ENCODE peak calls at places on chromosomes 4 and X, in four cellular contexts. H, E, B and Q are unnamed samples.

GRCh38 chr4:83852085-83852451 is 316.2 kb downstream of the GPAT3 start:
- DNase-seq in H (no peak), E (no peak), B (no peak), Q (no peak)

GRCh38 chrX:38375888-38376287 is 23.5 kb downstream of the OTC start:
- DNase-seq in H (no peak), E (no peak), B (no peak), Q (no peak)

GRCh38 chr4:19694829-19695228 is 556.9 kb upstream of the SLIT2 start:
- DNase-seq in H (no peak), E (no peak), B (no peak), Q (no peak)

GRCh38 chr4:182042945-182043344 is 200.3 kb upstream of the TENM3 start:
- DNase-seq in H (no peak), E (no peak), B (no peak), Q (no peak)

GRCh38 chr4:186624951-186625350 is 69.6 kb upstream of the MTNR1A start:
- DNase-seq in H (no peak), E (no peak), B (no peak), Q (no peak)

GRCh38 chr4:79042079-79042674 is 102.9 kb upstream of the PAQR3 start:
- DNase-seq in H (no peak), E (no peak), B (no peak), Q (no peak)

GRCh38 chr4:169079942-169080827 is 70.1 kb upstream of the CBR4 start:
- DNase-seq in H (no peak), E (no peak), B (no peak), Q (no peak)

GRCh38 chr4:173860079-173860478 is 330.1 kb upstream of the HAND2 start:
- DNase-seq in H (no peak), E (no peak), B (no peak), Q (no peak)

GRCh38 chr4:4860803-4861591 is 1.5 kb downstream of the MSX1 start:
- DNase-seq in H (no peak), E (no peak), B (no peak), Q (no peak)

GRCh38 chrX:10611441-10612090 is 8.8 kb downstream of the MID1 start:
- DNase-seq in H (no peak), E (no peak), B (no peak), Q (no peak)

GRCh38 chr4:145546556-145546955 is 64.9 kb downstream of the SMAD1 start:
- DNase-seq in H (no peak), E (no peak), B (no peak), Q (no peak)

GRCh38 chr4:159227378-159227777 is 124.5 kb downstream of the RAPGEF2 start:
- DNase-seq in H (no peak), E (no peak), B (no peak), Q (no peak)

GRCh38 chr4:119663160-119663788 is 34.7 kb upstream of the PDE5A start:
- DNase-seq in H (no peak), E (no peak), B (no peak), Q (no peak)

GRCh38 chr4:168374772-168375523 is 56.4 kb upstream of the DDX60 start:
- DNase-seq in H (no peak), E (no peak), B (no peak), Q (no peak)

GRCh38 chrX:10457092-10457491 is 163.3 kb downstream of the MID1 start:
- DNase-seq in H (no peak), E (no peak), B (no peak), Q (no peak)

GRCh38 chr4:13007802-13008201 is 476.3 kb downstream of the RAB28 start:
- DNase-seq in H (no peak), E (no peak), B (no peak), Q (no peak)

GRCh38 chrX:69146739-69147138 is 18.5 kb downstream of the PJA1 start:
- DNase-seq in H (no peak), E (no peak), B (no peak), Q (no peak)

GRCh38 chr4:102640669-102641068 is 120.1 kb downstream of the MANBA start:
- DNase-seq in H (no peak), E (no peak), B (no peak), Q (no peak)

GRCh38 chr4:44760142-44760898 is 34.0 kb upstream of the GNPDA2 start:
- DNase-seq in H (no peak), E (no peak), B (no peak), Q (no peak)

GRCh38 chr4:126776361-126776760 is 856.4 kb upstream of the INTU start:
- DNase-seq in H (no peak), E (no peak), B (no peak), Q (no peak)

GRCh38 chrX:151870603-151871002 is 42.1 kb upstream of the MAGEA4 start:
- DNase-seq in H (no peak), E (no peak), B (no peak), Q (no peak)

GRCh38 chr4:23022032-23022431 is 329.3 kb downstream of the GBA3 start:
- DNase-seq in H (no peak), E (no peak), B (no peak), Q (no peak)

GRCh38 chr4:44522761-44523445 is 74.3 kb upstream of the KCTD8 start:
- DNase-seq in H (no peak), E (no peak), B (no peak), Q (no peak)

GRCh38 chr4:79865253-79865652 is 207.8 kb downstream of the ANTXR2 start:
- DNase-seq in H (no peak), E (no peak), B (no peak), Q (no peak)

GRCh38 chr4:69829678-69830077 is 30.3 kb downstream of the SULT1E1 start:
- DNase-seq in H (no peak), E (no peak), B (no peak), Q (no peak)

GRCh38 chr4:83644677-83645639 is 109.0 kb downstream of the GPAT3 start:
- DNase-seq in H (no peak), E (no peak), B (no peak), Q (no peak)

GRCh38 chr4:124940387-124940786 is 227.9 kb upstream of the ANKRD50 start:
- DNase-seq in H (no peak), E (no peak), B (no peak), Q (no peak)

GRCh38 chrX:70426286-70427278 is 3.5 kb downstream of the GDPD2 start:
- DNase-seq in H (no peak), E (no peak), B (no peak), Q (no peak)

GRCh38 chr4:73653695-73654106 is 33.5 kb upstream of the RASSF6 start:
- DNase-seq in H (no peak), E (no peak), B (no peak), Q (no peak)

GRCh38 chr4:8319061-8319460 is 49.5 kb downstream of the HTRA3 start:
- DNase-seq in H (no peak), E (no peak), B (peak; percentile 7), Q (no peak)

GRCh38 chr4:156894234-156894633 is 77.4 kb downstream of the PDGFC start:
- DNase-seq in H (no peak), E (no peak), B (no peak), Q (no peak)

GRCh38 chrX:26050099-26050498 is 88.0 kb upstream of the MAGEB18 start:
- DNase-seq in H (no peak), E (no peak), B (no peak), Q (no peak)

GRCh38 chr4:149638073-149638472 is 177.6 kb downstream of the IQCM start:
- DNase-seq in H (no peak), E (no peak), B (no peak), Q (no peak)

GRCh38 chr4:98908182-98908581 is 20.8 kb downstream of the EIF4E start:
- DNase-seq in H (no peak), E (no peak), B (no peak), Q (no peak)
- H3K4me1 ChIP-seq in H (peaks cover 24% of the 10 kb centered on the region), E (peaks cover 6% of the 10 kb centered on the region), B (no peaks in the 10 kb centered on the region), Q (peaks cover 41% of the 10 kb centered on the region)

GRCh38 chr4:1863297-1864033 is 7.5 kb upstream of the LETM1 start:
- DNase-seq in H (no peak), E (no peak), B (no peak), Q (no peak)
- H3K27ac ChIP-seq in H (no peak overlapping the region), E (no peak overlapping the region), B (no peak overlapping the region), Q (no peak overlapping the region)

DNA sequence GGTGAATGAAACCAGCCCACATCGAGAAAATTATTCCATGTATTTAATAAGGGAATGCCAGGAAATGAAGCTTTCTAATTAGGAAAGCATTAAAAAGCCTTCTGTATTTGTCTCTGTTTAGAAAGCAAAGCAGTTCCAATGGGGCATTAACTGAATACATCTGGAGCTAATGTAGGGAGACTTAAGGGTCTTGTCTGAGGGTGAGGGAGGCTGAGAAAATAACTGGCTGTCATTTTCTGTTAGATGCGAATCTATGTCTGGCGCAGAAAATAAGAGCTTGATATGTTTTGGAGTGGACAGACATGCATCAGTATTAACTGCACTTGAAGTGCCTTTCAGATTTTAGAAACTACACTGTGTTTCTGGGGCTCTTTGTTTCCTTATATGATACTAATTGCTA is 111.3 kb downstream of the KLHL8 start:
- DNase-seq in H (no peak), E (no peak), B (no peak), Q (no peak)
- H3K4me1 ChIP-seq in H (peaks cover 7% of the 10 kb centered on the region), E (peaks cover 3% of the 10 kb centered on the region), B (peaks cover 5% of the 10 kb centered on the region), Q (peaks cover 30% of the 10 kb centered on the region)

GRCh38 chr4:1300466-1301455 is 11.1 kb downstream of the MAEA start:
- DNase-seq in H (peak; percentile 72), E (peak; percentile 27), B (peak; percentile 43), Q (no peak)
- H3K27ac ChIP-seq in H (no peak overlapping the region), E (peak overlapping the region; percentile 56), B (peak overlapping the region; percentile 13), Q (peak overlapping the region; percentile 38)

GRCh38 chr4:6347511-6348045 is 77.9 kb downstream of the WFS1 start:
- DNase-seq in H (no peak), E (no peak), B (no peak), Q (no peak)
- H3K4me1 ChIP-seq in H (no peaks in the 10 kb centered on the region), E (no peaks in the 10 kb centered on the region), B (no peaks in the 10 kb centered on the region), Q (no peaks in the 10 kb centered on the region)

GRCh38 chr4:123248260-123248659 is 148.3 kb upstream of the SPRY1 start:
- DNase-seq in H (no peak), E (no peak), B (no peak), Q (no peak)
- H3K27ac ChIP-seq in H (no peak overlapping the region), E (no peak overlapping the region), B (no peak overlapping the region), Q (peak overlapping the region; percentile 75)

GRCh38 chr4:38145033-38145673 is 185.0 kb downstream of the PTTG2 start:
- DNase-seq in H (no peak), E (no peak), B (no peak), Q (peak; percentile 22)

GRCh38 chr4:38146383-38146782 is 186.2 kb downstream of the PTTG2 start:
- DNase-seq in H (no peak), E (no peak), B (no peak), Q (no peak)

GRCh38 chr4:38145741-38146140 is 185.5 kb downstream of the PTTG2 start:
- DNase-seq in H (no peak), E (no peak), B (no peak), Q (no peak)

GRCh38 chr4:38141808-38142500 is 181.8 kb downstream of the PTTG2 start:
- DNase-seq in H (no peak), E (no peak), B (no peak), Q (no peak)

GRCh38 chr4:38144029-38144428 is 183.8 kb downstream of the PTTG2 start:
- DNase-seq in H (no peak), E (no peak), B (no peak), Q (no peak)
- H3K4me1 ChIP-seq in H (no peaks in the 10 kb centered on the region), E (peaks cover 5% of the 10 kb centered on the region), B (no peaks in the 10 kb centered on the region), Q (peaks cover 8% of the 10 kb centered on the region)

GRCh38 chr4:137524642-137525384 is 7.5 kb downstream of the PCDH18 start:
- DNase-seq in H (no peak), E (no peak), B (no peak), Q (no peak)

GRCh38 chr4:137529432-137529831 is 2.9 kb downstream of the PCDH18 start:
- DNase-seq in H (no peak), E (no peak), B (no peak), Q (no peak)

GRCh38 chr4:137530176-137530575 is 2.1 kb downstream of the PCDH18 start:
- DNase-seq in H (no peak), E (no peak), B (no peak), Q (no peak)

GRCh38 chr4:137523329-137523728 is 9.0 kb downstream of the PCDH18 start:
- DNase-seq in H (no peak), E (no peak), B (no peak), Q (no peak)

GRCh38 chr4:137526681-137527080 is 5.6 kb downstream of the PCDH18 start:
- DNase-seq in H (no peak), E (no peak), B (no peak), Q (no peak)
- H3K27ac ChIP-seq in H (no peak overlapping the region), E (no peak overlapping the region), B (peak overlapping the region; percentile 9), Q (no peak overlapping the region)